ENCODE peak calls at places on chromosomes 2 and 18, in eight cellular contexts. One of them, this sample, is unnamed.

GRCh38 chr18:43141208-43141607 is 25.7 kb upstream of the RIT2 start:
- DNase-seq in stimulated activated CD8-positive, alpha-beta memory T cell treated with anti-CD3 and anti-CD28 coated beads, Interleukin-7, amount 100 ng/mL, for 4 hours: no peak
- DNase-seq in activated CD4-positive, alpha-beta T cell treated with anti-CD3 and anti-CD28 coated beads, Interleukin-2, amount 10 ng/mL, durations not matched to agents 7 days and 5 days: no peak
- DNase-seq in IMR-90: no peak
- DNase-seq in RWPE1: no peak
- DNase-seq in lung microvascular endothelial cell: no peak
- DNase-seq in stimulated activated CD4-positive, alpha-beta T cell treated with anti-CD3 and anti-CD28 coated beads, Interleukin-15, amount 100 ng/mL, for 1 hour: no peak
- DNase-seq in psoas muscle: no peak
- DNase-seq in this sample: no peak

GRCh38 chr2:239832995-239833727 is 192.0 kb downstream of the NDUFA10 start:
- DNase-seq in activated CD4-positive, alpha-beta T cell treated with anti-CD3 and anti-CD28 coated beads, Interleukin-2, amount 10 ng/mL, durations not matched to agents 7 days and 5 days: no peak
- DNase-seq in RWPE1: no peak
- DNase-seq in stimulated activated CD4-positive, alpha-beta T cell treated with anti-CD3 and anti-CD28 coated beads, Interleukin-15, amount 100 ng/mL, for 1 hour: no peak
- DNase-seq in stimulated activated CD8-positive, alpha-beta memory T cell treated with anti-CD3 and anti-CD28 coated beads, Interleukin-7, amount 100 ng/mL, for 4 hours: no peak
- DNase-seq in psoas muscle: no peak
- DNase-seq in IMR-90: no peak
- DNase-seq in lung microvascular endothelial cell: no peak
- DNase-seq in this sample: no peak

GRCh38 chr18:23943104-23943503 is 71.5 kb upstream of the TTC39C start:
- DNase-seq in stimulated activated CD8-positive, alpha-beta memory T cell treated with anti-CD3 and anti-CD28 coated beads, Interleukin-7, amount 100 ng/mL, for 4 hours: no peak
- DNase-seq in IMR-90: no peak
- DNase-seq in lung microvascular endothelial cell: no peak
- DNase-seq in activated CD4-positive, alpha-beta T cell treated with anti-CD3 and anti-CD28 coated beads, Interleukin-2, amount 10 ng/mL, durations not matched to agents 7 days and 5 days: peak
- DNase-seq in psoas muscle: no peak
- DNase-seq in RWPE1: no peak
- DNase-seq in stimulated activated CD4-positive, alpha-beta T cell treated with anti-CD3 and anti-CD28 coated beads, Interleukin-15, amount 100 ng/mL, for 1 hour: peak
- DNase-seq in this sample: no peak

GRCh38 chr2:44758591-44758990 is 182.9 kb upstream of the SIX3 start:
- DNase-seq in psoas muscle: no peak
- DNase-seq in activated CD4-positive, alpha-beta T cell treated with anti-CD3 and anti-CD28 coated beads, Interleukin-2, amount 10 ng/mL, durations not matched to agents 7 days and 5 days: no peak
- DNase-seq in RWPE1: no peak
- DNase-seq in lung microvascular endothelial cell: no peak
- DNase-seq in IMR-90: no peak
- DNase-seq in stimulated activated CD4-positive, alpha-beta T cell treated with anti-CD3 and anti-CD28 coated beads, Interleukin-15, amount 100 ng/mL, for 1 hour: no peak
- DNase-seq in stimulated activated CD8-positive, alpha-beta memory T cell treated with anti-CD3 and anti-CD28 coated beads, Interleukin-7, amount 100 ng/mL, for 4 hours: no peak
- DNase-seq in this sample: no peak

GRCh38 chr2:84493494-84493893 is 22.8 kb upstream of the DNAH6 start:
- DNase-seq in activated CD4-positive, alpha-beta T cell treated with anti-CD3 and anti-CD28 coated beads, Interleukin-2, amount 10 ng/mL, durations not matched to agents 7 days and 5 days: no peak
- DNase-seq in stimulated activated CD4-positive, alpha-beta T cell treated with anti-CD3 and anti-CD28 coated beads, Interleukin-15, amount 100 ng/mL, for 1 hour: no peak
- DNase-seq in IMR-90: peak
- DNase-seq in psoas muscle: no peak
- DNase-seq in RWPE1: peak
- DNase-seq in stimulated activated CD8-positive, alpha-beta memory T cell treated with anti-CD3 and anti-CD28 coated beads, Interleukin-7, amount 100 ng/mL, for 4 hours: no peak
- DNase-seq in lung microvascular endothelial cell: peak
- DNase-seq in this sample: peak

GRCh38 chr18:44156816-44157215 is 523.9 kb upstream of the SETBP1 start:
- DNase-seq in activated CD4-positive, alpha-beta T cell treated with anti-CD3 and anti-CD28 coated beads, Interleukin-2, amount 10 ng/mL, durations not matched to agents 7 days and 5 days: no peak
- DNase-seq in stimulated activated CD8-positive, alpha-beta memory T cell treated with anti-CD3 and anti-CD28 coated beads, Interleukin-7, amount 100 ng/mL, for 4 hours: no peak
- DNase-seq in psoas muscle: no peak
- DNase-seq in stimulated activated CD4-positive, alpha-beta T cell treated with anti-CD3 and anti-CD28 coated beads, Interleukin-15, amount 100 ng/mL, for 1 hour: no peak
- DNase-seq in RWPE1: no peak
- DNase-seq in IMR-90: no peak
- DNase-seq in lung microvascular endothelial cell: no peak
- DNase-seq in this sample: no peak

GRCh38 chr2:44528595-44528994 is 166.8 kb downstream of the CAMKMT start:
- DNase-seq in RWPE1: peak
- DNase-seq in psoas muscle: no peak
- DNase-seq in stimulated activated CD8-positive, alpha-beta memory T cell treated with anti-CD3 and anti-CD28 coated beads, Interleukin-7, amount 100 ng/mL, for 4 hours: no peak
- DNase-seq in stimulated activated CD4-positive, alpha-beta T cell treated with anti-CD3 and anti-CD28 coated beads, Interleukin-15, amount 100 ng/mL, for 1 hour: no peak
- DNase-seq in lung microvascular endothelial cell: peak
- DNase-seq in IMR-90: peak
- DNase-seq in activated CD4-positive, alpha-beta T cell treated with anti-CD3 and anti-CD28 coated beads, Interleukin-2, amount 10 ng/mL, durations not matched to agents 7 days and 5 days: no peak
- DNase-seq in this sample: peak

GRCh38 chr2:101310591-101311389 is 2.3 kb upstream of the RNF149 start:
- DNase-seq in stimulated activated CD8-positive, alpha-beta memory T cell treated with anti-CD3 and anti-CD28 coated beads, Interleukin-7, amount 100 ng/mL, for 4 hours: no peak
- DNase-seq in activated CD4-positive, alpha-beta T cell treated with anti-CD3 and anti-CD28 coated beads, Interleukin-2, amount 10 ng/mL, durations not matched to agents 7 days and 5 days: no peak
- DNase-seq in lung microvascular endothelial cell: no peak
- DNase-seq in IMR-90: peak
- DNase-seq in psoas muscle: no peak
- DNase-seq in RWPE1: no peak
- DNase-seq in stimulated activated CD4-positive, alpha-beta T cell treated with anti-CD3 and anti-CD28 coated beads, Interleukin-15, amount 100 ng/mL, for 1 hour: no peak
- DNase-seq in this sample: no peak

This sample was measured in fibroblast of villous mesenchyme.